ENCODE peak calls at places on chromosome 11, in eight cellular contexts. A is cardiac muscle cell; U is mammary epithelial cell; X is ovary; Q is body of pancreas; F is HepG2; Y is lower lobe of right lung; E is CD4-positive, alpha-beta T cell. T is an unnamed sample.

GRCh38 chr11:61694971-61695706 is 14.9 kb downstream of the DAGLA start:
- DNase-seq in X (no peak), Y (peak; percentile 75), A (no peak), F (peak; percentile 44), U (peak; percentile 7), E (no peak), Q (peak; percentile 78), T (peak; percentile 79)

GRCh38 chr11:15117751-15118150 is 3.0 kb downstream of the INSC start:
- DNase-seq in U (no peak), Y (no peak), E (no peak), F (no peak), X (no peak), Q (no peak), A (no peak), T (no peak)

GRCh38 chr11:31794546-31794945 is 16.6 kb downstream of the PAX6 start:
- DNase-seq in F (no peak), E (no peak), X (no peak), Y (no peak), A (no peak), Q (no peak), U (no peak), T (no peak)

GRCh38 chr11:29251738-29252137 is 765.1 kb downstream of the KCNA4 start:
- DNase-seq in X (no peak), Y (no peak), F (no peak), A (no peak), E (no peak), U (no peak), Q (no peak), T (no peak)

GRCh38 chr11:75924966-75925784 is 110.2 kb downstream of the UVRAG start:
- DNase-seq in X (no peak), E (no peak), Y (no peak), F (no peak), A (peak; percentile 31), U (peak; percentile 42), Q (no peak), T (no peak)

GRCh38 chr11:76656571-76657081 is 13.9 kb downstream of the LRRC32 start:
- DNase-seq in Q (no peak), E (no peak), A (peak; percentile 42), X (peak; percentile 34), U (no peak), Y (peak; percentile 22), F (no peak), T (peak; percentile 33)

GRCh38 chr11:15006139-15006759 is 34.1 kb upstream of the CALCA start:
- DNase-seq in X (no peak), E (no peak), Q (no peak), F (peak; percentile 46), U (peak; percentile 26), Y (no peak), A (peak; percentile 64), T (no peak)

GRCh38 chr11:16169946-16170345 is 186.4 kb downstream of the SOX6 start:
- DNase-seq in F (no peak), X (no peak), A (no peak), Q (no peak), U (no peak), Y (no peak), E (no peak), T (no peak)

GRCh38 chr11:76712125-76712524 is 41.6 kb upstream of the LRRC32 start:
- DNase-seq in F (no peak), A (no peak), X (no peak), Q (no peak), U (no peak), Y (no peak), E (no peak), T (no peak)

GRCh38 chr11:92979176-92979575 is 9.7 kb downstream of the MTNR1B start:
- DNase-seq in Q (no peak), E (no peak), U (peak; percentile 62), F (no peak), X (no peak), A (no peak), Y (no peak), T (no peak)

GRCh38 chr11:103862827-103863213 is 173.6 kb upstream of the DDI1 start:
- DNase-seq in E (no peak), Q (no peak), X (no peak), U (no peak), A (no peak), Y (no peak), F (no peak), T (no peak)

GRCh38 chr11:4030197-4030596 is 64.4 kb upstream of the RRM1 start:
- DNase-seq in X (no peak), Y (no peak), U (no peak), Q (no peak), E (no peak), A (no peak), F (no peak), T (no peak)

GRCh38 chr11:19988598-19988997 is 171.7 kb downstream of the DBX1 start:
- DNase-seq in Y (peak; percentile 55), U (peak; percentile 91), X (no peak), Q (no peak), E (no peak), F (no peak), A (peak; percentile 78), T (no peak)

GRCh38 chr11:113974741-113975470 is at the start of gene HTR3A:
- DNase-seq in A (peak; percentile 52), U (no peak), Y (peak; percentile 77), F (peak; percentile 9), Q (peak; percentile 96), E (no peak), X (peak; percentile 19), T (peak; percentile 85)

GRCh38 chr11:11960687-11961086 is 47.7 kb downstream of the DKK3 start:
- DNase-seq in U (no peak), A (no peak), Y (no peak), F (no peak), Q (no peak), E (peak; percentile 9), X (no peak), T (no peak)

DNA sequence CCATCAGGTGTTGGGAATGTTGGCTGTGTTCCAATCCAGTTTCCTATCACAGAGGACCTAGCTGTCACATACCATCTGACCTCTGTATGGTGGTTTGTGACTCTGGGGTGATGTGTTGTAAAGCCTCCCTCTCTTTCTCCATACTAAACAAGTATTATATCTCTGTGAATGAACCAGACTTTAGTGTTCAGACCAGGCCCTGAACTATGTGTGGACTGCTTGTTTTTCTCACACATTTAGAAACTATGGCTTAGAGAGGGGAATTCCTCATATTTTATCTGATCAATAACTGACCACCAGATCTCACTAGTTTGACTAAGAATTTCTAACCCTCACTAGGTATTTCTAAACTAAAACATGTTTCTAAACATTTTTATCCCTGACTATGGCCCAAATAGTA is 17.5 kb downstream of the NCR3LG1 start:
- DNase-seq in X (no peak), A (no peak), Y (no peak), F (no peak), U (no peak), Q (no peak), E (no peak), T (no peak)
- H3K9me3 ChIP-seq in X (peaks cover 3% of the 10 kb centered on the region), A (no peaks in the 10 kb centered on the region), Y (peaks cover 53% of the 10 kb centered on the region), F (peaks cover 54% of the 10 kb centered on the region), U (peaks cover 45% of the 10 kb centered on the region), Q (peaks cover 56% of the 10 kb centered on the region), E (peaks cover 49% of the 10 kb centered on the region), T (peaks cover 45% of the 10 kb centered on the region)

GRCh38 chr11:73349633-73350032 is 26.6 kb upstream of the RELT start:
- DNase-seq in F (no peak), Q (no peak), A (no peak), E (no peak), X (no peak), Y (no peak), U (no peak), T (no peak)

GRCh38 chr11:73346186-73346935 is 29.8 kb upstream of the RELT start:
- DNase-seq in U (no peak), E (no peak), Q (no peak), X (no peak), A (no peak), Y (no peak), F (no peak), T (no peak)

GRCh38 chr11:73350908-73351636 is 25.1 kb upstream of the RELT start:
- DNase-seq in E (peak; percentile 42), Q (peak; percentile 54), U (peak; percentile 55), Y (peak; percentile 72), F (peak; percentile 40), X (no peak), A (peak; percentile 86), T (no peak)

GRCh38 chr11:73347067-73347466 is 29.1 kb upstream of the RELT start:
- DNase-seq in Y (no peak), A (no peak), Q (no peak), X (no peak), U (no peak), E (no peak), F (peak; percentile 74), T (no peak)

GRCh38 chr11:73348838-73349237 is 27.4 kb upstream of the RELT start:
- DNase-seq in Y (no peak), A (no peak), Q (no peak), X (no peak), F (no peak), U (no peak), E (no peak), T (no peak)
- TF ChIP-seq CTCF in Y (no peak), A (no peak), Q (no peak), X (no peak), F (no peak), U (no peak), E (no peak), T (no peak)

DNA sequence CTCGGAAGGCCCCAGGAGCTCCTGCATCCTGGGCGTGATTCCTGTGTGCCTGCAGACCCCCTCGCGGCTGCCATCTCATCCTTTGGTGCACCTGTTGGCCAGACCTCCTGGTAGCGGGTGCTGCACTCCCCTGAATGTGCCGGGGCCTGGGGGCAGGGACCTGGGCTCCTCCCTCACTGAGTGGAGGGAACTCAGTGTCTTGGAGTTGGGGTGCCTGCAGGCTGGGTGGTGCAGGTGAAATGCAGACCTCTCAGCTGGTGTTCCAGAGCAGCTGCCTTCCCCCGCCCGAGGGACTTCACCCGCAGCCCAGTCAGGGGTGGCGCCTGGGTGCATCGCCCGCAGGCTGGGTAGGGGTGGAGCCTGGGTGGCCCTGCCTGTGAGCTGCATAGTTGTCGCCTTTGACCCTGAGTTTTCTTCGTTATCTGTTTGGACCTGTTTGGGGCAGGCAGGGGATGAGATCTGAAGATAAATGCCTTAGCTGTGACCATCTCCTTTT is 31.4 kb downstream of the LRP5 start:
- DNase-seq in F (peak; percentile 68), Q (peak; percentile 42), A (no peak), U (no peak), E (no peak), Y (no peak), X (no peak), T (no peak)
- H3K9me3 ChIP-seq in F (no peaks in the 10 kb centered on the region), Q (no peaks in the 10 kb centered on the region), A (no peaks in the 10 kb centered on the region), U (no peaks in the 10 kb centered on the region), E (no peaks in the 10 kb centered on the region), Y (no peaks in the 10 kb centered on the region), X (no peaks in the 10 kb centered on the region), T (no peaks in the 10 kb centered on the region)

GRCh38 chr11:106276126-106276525 is 198.7 kb downstream of the AASDHPPT start:
- DNase-seq in E (no peak), Q (no peak), Y (no peak), F (no peak), U (no peak), X (no peak), A (peak; percentile 25), T (no peak)

GRCh38 chr11:106280041-106280440 is 202.6 kb downstream of the AASDHPPT start:
- DNase-seq in E (no peak), X (no peak), Q (no peak), U (no peak), F (no peak), Y (no peak), A (no peak), T (no peak)

GRCh38 chr11:106278391-106278790 is 200.9 kb downstream of the AASDHPPT start:
- DNase-seq in A (peak; percentile 91), F (no peak), U (no peak), Y (no peak), X (no peak), E (no peak), Q (no peak), T (no peak)

GRCh38 chr11:106275151-106275550 is 197.7 kb downstream of the AASDHPPT start:
- DNase-seq in U (no peak), X (no peak), E (no peak), Q (no peak), F (no peak), Y (no peak), A (peak; percentile 54), T (no peak)

GRCh38 chr11:106276859-106277436 is 199.5 kb downstream of the AASDHPPT start:
- DNase-seq in F (no peak), E (no peak), X (no peak), Y (no peak), Q (no peak), A (peak; percentile 55), U (no peak), T (no peak)
- TF ChIP-seq CTCF in F (peak; percentile 23), E (no peak), X (no peak), Y (no peak), Q (peak; percentile 30), A (peak; percentile 42), U (peak; percentile 58), T (no peak)